ENCODE peak calls at places on chromosome 1, in four cellular contexts. R, D, X and I are unnamed samples.

GRCh38 chr1:23913212-23913880 is at the start of gene CNR2:
- DNase-seq in R (no peak), D (no peak), X (no peak), I (no peak)

GRCh38 chr1:212944209-212944901 is 6.0 kb upstream of the VASH2 start:
- DNase-seq in R (no peak), D (no peak), X (no peak), I (no peak)

GRCh38 chr1:215539803-215540575 is 27.1 kb upstream of the KCTD3 start:
- DNase-seq in R (no peak), D (no peak), X (no peak), I (no peak)

GRCh38 chr1:11981378-11982009 is 1.2 kb downstream of the MFN2 start:
- DNase-seq in R (no peak), D (no peak), X (no peak), I (no peak)

GRCh38 chr1:226875641-226876295 is 5.4 kb downstream of the PSEN2 start:
- DNase-seq in R (no peak), D (no peak), X (peak; percentile 27), I (no peak)

GRCh38 chr1:109239580-109240068 is 9.7 kb upstream of the CELSR2 start:
- DNase-seq in R (no peak), D (no peak), X (peak; percentile 76), I (peak; percentile 60)

GRCh38 chr1:3403388-3404179 is 50.9 kb upstream of the ARHGEF16 start:
- DNase-seq in R (no peak), D (no peak), X (peak; percentile 71), I (no peak)

GRCh38 chr1:35557118-35557610 is at the start of gene KIAA0319L:
- DNase-seq in R (peak; percentile 93), D (no peak), X (peak; percentile 78), I (no peak)

GRCh38 chr1:85554630-85555327 is 25.8 kb upstream of the CCN1 start:
- DNase-seq in R (no peak), D (no peak), X (no peak), I (no peak)

GRCh38 chr1:58572691-58573090 is 4.4 kb downstream of the TACSTD2 start:
- DNase-seq in R (no peak), D (no peak), X (peak; percentile 30), I (no peak)

GRCh38 chr1:154481058-154481457 is 21.0 kb upstream of the TDRD10 start:
- DNase-seq in R (no peak), D (no peak), X (no peak), I (no peak)